ENCODE peak calls at places on chromosomes 12 and 14, in ten cellular contexts. One of them, this sample, is unnamed.

GRCh38 chr12:27226319-27226984 is 17.6 kb upstream of the STK38L start:
- DNase-seq in fibroblast of lung: no peak
- DNase-seq in upper lobe of right lung: no peak
- DNase-seq in AG04450: no peak
- DNase-seq in body of pancreas: peak
- DNase-seq in cardiac fibroblast: no peak
- DNase-seq in fibroblast of pulmonary artery: no peak
- DNase-seq in AG04449: no peak
- DNase-seq in neural crest cell: peak
- DNase-seq in GM13977: no peak
- DNase-seq in this sample: no peak

GRCh38 chr14:95273041-95273978 is 46.4 kb downstream of the CLMN start:
- DNase-seq in AG04450: no peak
- DNase-seq in fibroblast of lung: no peak
- DNase-seq in GM13977: no peak
- DNase-seq in cardiac fibroblast: no peak
- DNase-seq in neural crest cell: no peak
- DNase-seq in body of pancreas: no peak
- DNase-seq in fibroblast of pulmonary artery: no peak
- DNase-seq in AG04449: no peak
- DNase-seq in upper lobe of right lung: no peak
- DNase-seq in this sample: no peak

GRCh38 chr12:127230843-127231260 is 1036.1 kb upstream of the TMEM132C start:
- DNase-seq in AG04450: peak
- DNase-seq in cardiac fibroblast: peak
- DNase-seq in fibroblast of lung: peak
- DNase-seq in neural crest cell: no peak
- DNase-seq in GM13977: no peak
- DNase-seq in body of pancreas: no peak
- DNase-seq in upper lobe of right lung: no peak
- DNase-seq in fibroblast of pulmonary artery: peak
- DNase-seq in AG04449: peak
- DNase-seq in this sample: peak

GRCh38 chr14:38866461-38866860 is 236.6 kb downstream of the SEC23A start:
- DNase-seq in upper lobe of right lung: no peak
- DNase-seq in AG04450: no peak
- DNase-seq in cardiac fibroblast: no peak
- DNase-seq in body of pancreas: no peak
- DNase-seq in AG04449: no peak
- DNase-seq in GM13977: no peak
- DNase-seq in fibroblast of pulmonary artery: no peak
- DNase-seq in fibroblast of lung: no peak
- DNase-seq in neural crest cell: no peak
- DNase-seq in this sample: no peak

GRCh38 chr12:18141583-18141982 is 51.6 kb upstream of the RERGL start:
- DNase-seq in fibroblast of lung: peak
- DNase-seq in GM13977: no peak
- DNase-seq in AG04449: no peak
- DNase-seq in neural crest cell: no peak
- DNase-seq in cardiac fibroblast: peak
- DNase-seq in AG04450: no peak
- DNase-seq in upper lobe of right lung: no peak
- DNase-seq in fibroblast of pulmonary artery: peak
- DNase-seq in body of pancreas: no peak
- DNase-seq in this sample: no peak

GRCh38 chr14:93759781-93760307 is 28.4 kb downstream of the PRIMA1 start:
- DNase-seq in AG04450: no peak
- DNase-seq in body of pancreas: no peak
- DNase-seq in GM13977: no peak
- DNase-seq in upper lobe of right lung: no peak
- DNase-seq in fibroblast of lung: no peak
- DNase-seq in neural crest cell: no peak
- DNase-seq in cardiac fibroblast: no peak
- DNase-seq in AG04449: no peak
- DNase-seq in fibroblast of pulmonary artery: no peak
- DNase-seq in this sample: no peak

GRCh38 chr12:67807808-67808207 is 159.3 kb downstream of the DYRK2 start:
- DNase-seq in cardiac fibroblast: peak
- DNase-seq in body of pancreas: no peak
- DNase-seq in upper lobe of right lung: no peak
- DNase-seq in AG04450: no peak
- DNase-seq in fibroblast of pulmonary artery: peak
- DNase-seq in neural crest cell: no peak
- DNase-seq in fibroblast of lung: peak
- DNase-seq in AG04449: no peak
- DNase-seq in GM13977: no peak
- DNase-seq in this sample: no peak

GRCh38 chr12:92063641-92064040 is 82.0 kb downstream of the BTG1 start:
- DNase-seq in GM13977: no peak
- DNase-seq in cardiac fibroblast: peak
- DNase-seq in neural crest cell: no peak
- DNase-seq in AG04449: no peak
- DNase-seq in fibroblast of pulmonary artery: no peak
- DNase-seq in body of pancreas: no peak
- DNase-seq in AG04450: no peak
- DNase-seq in upper lobe of right lung: no peak
- DNase-seq in fibroblast of lung: peak
- DNase-seq in this sample: no peak

GRCh38 chr12:124390442-124391116 is 95.7 kb downstream of the RFLNA start:
- DNase-seq in body of pancreas: peak
- DNase-seq in fibroblast of pulmonary artery: peak
- DNase-seq in cardiac fibroblast: peak
- DNase-seq in upper lobe of right lung: peak
- DNase-seq in GM13977: peak
- DNase-seq in neural crest cell: no peak
- DNase-seq in fibroblast of lung: peak
- DNase-seq in AG04449: no peak
- DNase-seq in AG04450: no peak
- DNase-seq in this sample: no peak

GRCh38 chr14:90179809-90180779 is 76.3 kb upstream of the PSMC1 start:
- DNase-seq in fibroblast of pulmonary artery: no peak
- DNase-seq in cardiac fibroblast: no peak
- DNase-seq in AG04449: no peak
- DNase-seq in GM13977: no peak
- DNase-seq in body of pancreas: no peak
- DNase-seq in fibroblast of lung: no peak
- DNase-seq in AG04450: no peak
- DNase-seq in neural crest cell: no peak
- DNase-seq in upper lobe of right lung: no peak
- DNase-seq in this sample: no peak

GRCh38 chr12:104309446-104309993 is 6.0 kb downstream of the EID3 start:
- DNase-seq in fibroblast of lung: no peak
- DNase-seq in AG04449: no peak
- DNase-seq in fibroblast of pulmonary artery: no peak
- DNase-seq in upper lobe of right lung: no peak
- DNase-seq in GM13977: no peak
- DNase-seq in neural crest cell: no peak
- DNase-seq in AG04450: no peak
- DNase-seq in cardiac fibroblast: no peak
- DNase-seq in body of pancreas: no peak
- DNase-seq in this sample: no peak

GRCh38 chr12:129971721-129972120 is 67.9 kb upstream of the TMEM132D start:
- DNase-seq in upper lobe of right lung: no peak
- DNase-seq in fibroblast of pulmonary artery: no peak
- DNase-seq in AG04449: no peak
- DNase-seq in fibroblast of lung: no peak
- DNase-seq in body of pancreas: no peak
- DNase-seq in AG04450: no peak
- DNase-seq in GM13977: no peak
- DNase-seq in neural crest cell: no peak
- DNase-seq in cardiac fibroblast: no peak
- DNase-seq in this sample: no peak

GRCh38 chr12:18955594-18955993 is 173.9 kb upstream of the PLEKHA5 start:
- DNase-seq in upper lobe of right lung: no peak
- DNase-seq in AG04449: peak
- DNase-seq in neural crest cell: no peak
- DNase-seq in fibroblast of lung: no peak
- DNase-seq in AG04450: no peak
- DNase-seq in cardiac fibroblast: peak
- DNase-seq in body of pancreas: no peak
- DNase-seq in fibroblast of pulmonary artery: peak
- DNase-seq in GM13977: no peak
- DNase-seq in this sample: no peak

GRCh38 chr14:51676549-51676948 is 24.8 kb downstream of the FRMD6 start:
- DNase-seq in GM13977: no peak
- DNase-seq in upper lobe of right lung: no peak
- DNase-seq in AG04450: no peak
- DNase-seq in fibroblast of pulmonary artery: peak
- DNase-seq in fibroblast of lung: no peak
- DNase-seq in body of pancreas: no peak
- DNase-seq in cardiac fibroblast: peak
- DNase-seq in AG04449: no peak
- DNase-seq in neural crest cell: no peak
- DNase-seq in this sample: no peak

GRCh38 chr14:75285331-75285730 is 6.7 kb downstream of the FOS start:
- DNase-seq in AG04450: no peak
- DNase-seq in fibroblast of pulmonary artery: no peak
- DNase-seq in GM13977: no peak
- DNase-seq in neural crest cell: no peak
- DNase-seq in fibroblast of lung: no peak
- DNase-seq in AG04449: no peak
- DNase-seq in body of pancreas: no peak
- DNase-seq in upper lobe of right lung: no peak
- DNase-seq in cardiac fibroblast: no peak
- DNase-seq in this sample: no peak

GRCh38 chr14:89325299-89325883 is 91.6 kb downstream of the FOXN3 start:
- DNase-seq in neural crest cell: no peak
- DNase-seq in fibroblast of pulmonary artery: no peak
- DNase-seq in AG04450: no peak
- DNase-seq in body of pancreas: no peak
- DNase-seq in cardiac fibroblast: no peak
- DNase-seq in fibroblast of lung: no peak
- DNase-seq in upper lobe of right lung: no peak
- DNase-seq in GM13977: peak
- DNase-seq in AG04449: no peak
- DNase-seq in this sample: no peak

GRCh38 chr14:29108908-29109307 is 342.3 kb downstream of the FOXG1 start:
- DNase-seq in upper lobe of right lung: no peak
- DNase-seq in fibroblast of pulmonary artery: no peak
- DNase-seq in neural crest cell: no peak
- DNase-seq in AG04450: no peak
- DNase-seq in GM13977: no peak
- DNase-seq in AG04449: no peak
- DNase-seq in cardiac fibroblast: no peak
- DNase-seq in fibroblast of lung: no peak
- DNase-seq in body of pancreas: no peak
- DNase-seq in this sample: no peak

GRCh38 chr12:120093592-120094355 is 22.8 kb downstream of the RAB35 start:
- DNase-seq in neural crest cell: peak
- DNase-seq in body of pancreas: no peak
- DNase-seq in fibroblast of lung: peak
- DNase-seq in AG04450: no peak
- DNase-seq in upper lobe of right lung: no peak
- DNase-seq in GM13977: peak
- DNase-seq in cardiac fibroblast: no peak
- DNase-seq in fibroblast of pulmonary artery: no peak
- DNase-seq in AG04449: no peak
- DNase-seq in this sample: no peak

DNA sequence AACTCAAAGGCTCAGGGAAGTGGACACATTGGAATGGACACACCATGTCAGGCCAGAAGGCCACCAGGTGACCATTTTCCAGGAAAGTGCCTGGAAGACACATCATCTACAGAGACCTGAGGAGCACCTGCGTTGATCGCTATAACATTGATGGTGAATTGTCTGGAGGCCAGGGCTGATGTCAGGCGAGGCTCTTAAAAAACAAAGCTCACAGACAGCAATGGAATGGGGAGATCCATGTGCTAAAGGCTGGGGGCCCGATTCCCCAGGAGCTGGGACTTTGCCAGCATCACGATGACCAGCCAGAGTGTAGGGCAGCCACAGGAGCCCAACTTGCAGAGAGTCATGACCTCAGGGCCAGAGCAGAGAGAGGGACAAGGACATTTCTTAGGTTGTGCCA is 30.3 kb downstream of the DIO3 start:
- DNase-seq in AG04450: no peak
- DNase-seq in body of pancreas: no peak
- DNase-seq in neural crest cell: no peak
- DNase-seq in fibroblast of lung: no peak
- DNase-seq in upper lobe of right lung: no peak
- DNase-seq in fibroblast of pulmonary artery: no peak
- DNase-seq in AG04449: no peak
- DNase-seq in cardiac fibroblast: no peak
- DNase-seq in GM13977: no peak
- DNase-seq in this sample: no peak
- TF ChIP-seq CTCF in AG04450: no peak
- TF ChIP-seq CTCF in body of pancreas: no peak
- TF ChIP-seq CTCF in neural crest cell: no peak
- TF ChIP-seq CTCF in fibroblast of lung: no peak
- TF ChIP-seq CTCF in upper lobe of right lung: no peak
- TF ChIP-seq CTCF in fibroblast of pulmonary artery: no peak
- TF ChIP-seq CTCF in AG04449: no peak
- TF ChIP-seq CTCF in cardiac fibroblast: no peak
- TF ChIP-seq CTCF in GM13977: no peak
- TF ChIP-seq CTCF in this sample: no peak

GRCh38 chr14:97021001-97021400 is 223.8 kb downstream of the VRK1 start:
- DNase-seq in fibroblast of lung: no peak
- DNase-seq in fibroblast of pulmonary artery: no peak
- DNase-seq in cardiac fibroblast: no peak
- DNase-seq in upper lobe of right lung: no peak
- DNase-seq in AG04450: no peak
- DNase-seq in GM13977: no peak
- DNase-seq in AG04449: no peak
- DNase-seq in neural crest cell: no peak
- DNase-seq in body of pancreas: peak
- DNase-seq in this sample: no peak
- TF ChIP-seq CTCF in fibroblast of lung: no peak
- TF ChIP-seq CTCF in fibroblast of pulmonary artery: no peak
- TF ChIP-seq CTCF in cardiac fibroblast: no peak
- TF ChIP-seq CTCF in upper lobe of right lung: no peak
- TF ChIP-seq CTCF in AG04450: no peak
- TF ChIP-seq CTCF in GM13977: no peak
- TF ChIP-seq CTCF in AG04449: no peak
- TF ChIP-seq CTCF in neural crest cell: no peak
- TF ChIP-seq CTCF in body of pancreas: no peak
- TF ChIP-seq CTCF in this sample: no peak

DNA sequence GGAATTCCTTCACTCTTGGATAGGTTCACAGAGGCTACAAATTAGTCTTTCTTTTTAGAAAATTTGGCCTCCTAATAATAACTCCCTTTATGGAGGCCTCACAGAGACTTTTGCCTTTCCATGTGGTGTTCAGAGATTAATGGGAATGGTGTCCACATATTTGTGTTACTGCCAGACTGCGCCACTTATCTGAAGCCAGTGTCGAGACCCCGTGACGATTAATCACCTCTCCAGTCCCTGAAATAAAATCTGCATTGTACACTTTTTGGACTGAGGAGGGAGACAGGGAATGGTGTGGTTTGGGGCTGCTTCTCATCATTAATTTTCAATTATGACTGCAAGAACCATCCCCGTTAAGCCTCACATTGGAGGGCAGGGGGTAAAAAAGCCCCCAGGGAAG is 980.6 kb downstream of the FLRT2 start:
- DNase-seq in body of pancreas: peak
- DNase-seq in AG04450: no peak
- DNase-seq in cardiac fibroblast: no peak
- DNase-seq in AG04449: no peak
- DNase-seq in fibroblast of pulmonary artery: peak
- DNase-seq in GM13977: no peak
- DNase-seq in neural crest cell: no peak
- DNase-seq in upper lobe of right lung: no peak
- DNase-seq in fibroblast of lung: peak
- DNase-seq in this sample: no peak
- TF ChIP-seq CTCF in body of pancreas: no peak
- TF ChIP-seq CTCF in AG04450: no peak
- TF ChIP-seq CTCF in cardiac fibroblast: no peak
- TF ChIP-seq CTCF in AG04449: no peak
- TF ChIP-seq CTCF in fibroblast of pulmonary artery: no peak
- TF ChIP-seq CTCF in GM13977: no peak
- TF ChIP-seq CTCF in neural crest cell: no peak
- TF ChIP-seq CTCF in upper lobe of right lung: no peak
- TF ChIP-seq CTCF in fibroblast of lung: no peak
- TF ChIP-seq CTCF in this sample: no peak

GRCh38 chr14:92199763-92200162 is 78.0 kb downstream of the CPSF2 start:
- DNase-seq in AG04449: no peak
- DNase-seq in fibroblast of pulmonary artery: no peak
- DNase-seq in fibroblast of lung: no peak
- DNase-seq in upper lobe of right lung: no peak
- DNase-seq in GM13977: no peak
- DNase-seq in body of pancreas: no peak
- DNase-seq in AG04450: no peak
- DNase-seq in cardiac fibroblast: no peak
- DNase-seq in neural crest cell: no peak
- DNase-seq in this sample: no peak
- TF ChIP-seq CTCF in AG04449: no peak
- TF ChIP-seq CTCF in fibroblast of pulmonary artery: no peak
- TF ChIP-seq CTCF in fibroblast of lung: no peak
- TF ChIP-seq CTCF in upper lobe of right lung: no peak
- TF ChIP-seq CTCF in GM13977: no peak
- TF ChIP-seq CTCF in body of pancreas: no peak
- TF ChIP-seq CTCF in AG04450: no peak
- TF ChIP-seq CTCF in cardiac fibroblast: no peak
- TF ChIP-seq CTCF in neural crest cell: no peak
- TF ChIP-seq CTCF in this sample: peak